ENCODE peak calls at places on chromosomes 4 and X, in four cellular contexts. Y, P, F and O are unnamed samples. For H3K36me3, the result is how much of the 10 kb centered on the place peaks cover.

GRCh38 chr4:111773858-111774257 is 371.4 kb upstream of the FAM241A start:
- DNase-seq in Y (no peak), P (no peak), F (no peak), O (no peak)

GRCh38 chrX:37677765-37678164 is 7.8 kb upstream of the XK start:
- DNase-seq in Y (no peak), F (peak), P (no peak), O (no peak)

GRCh38 chr4:3410401-3411135 is 31.2 kb upstream of the HGFAC start:
- DNase-seq in Y (peak), P (no peak), F (no peak), O (no peak)

GRCh38 chrX:10198254-10198653 is 41.5 kb downstream of the CLCN4 start:
- DNase-seq in Y (no peak), P (no peak), F (no peak), O (no peak)

GRCh38 chr4:68654946-68655721 is 15.3 kb downstream of the UGT2B15 start:
- DNase-seq in Y (no peak), F (no peak), P (no peak), O (no peak)

GRCh38 chr4:78165758-78166157 is 108.6 kb downstream of the FRAS1 start:
- DNase-seq in P (no peak), F (no peak), Y (no peak), O (no peak)

GRCh38 chr4:157706134-157706533 is 466.7 kb downstream of the GASK1B start:
- DNase-seq in F (no peak), P (no peak), Y (no peak), O (no peak)

GRCh38 chrX:120763269-120763668 is 112.4 kb downstream of the CT47B1 start:
- DNase-seq in F (no peak), Y (no peak), P (no peak), O (no peak)

GRCh38 chr4:8472689-8473197 is 32.2 kb downstream of the TRMT44 start:
- DNase-seq in Y (peak), F (no peak), P (peak), O (no peak)

GRCh38 chrX:77733342-77733741 is 52.7 kb downstream of the ATRX start:
- DNase-seq in F (no peak), P (no peak), Y (no peak), O (no peak)

GRCh38 chrX:41085105-41085882 is at the start of gene USP9X:
- DNase-seq in Y (peak), P (peak), F (peak), O (peak)

GRCh38 chr4:98619197-98619596 is 39.2 kb downstream of the TSPAN5 start:
- DNase-seq in P (no peak), F (no peak), Y (no peak), O (no peak)

GRCh38 chr4:54315561-54315960 is 86.5 kb downstream of the PDGFRA start:
- DNase-seq in F (peak), Y (no peak), P (no peak), O (no peak)

DNA sequence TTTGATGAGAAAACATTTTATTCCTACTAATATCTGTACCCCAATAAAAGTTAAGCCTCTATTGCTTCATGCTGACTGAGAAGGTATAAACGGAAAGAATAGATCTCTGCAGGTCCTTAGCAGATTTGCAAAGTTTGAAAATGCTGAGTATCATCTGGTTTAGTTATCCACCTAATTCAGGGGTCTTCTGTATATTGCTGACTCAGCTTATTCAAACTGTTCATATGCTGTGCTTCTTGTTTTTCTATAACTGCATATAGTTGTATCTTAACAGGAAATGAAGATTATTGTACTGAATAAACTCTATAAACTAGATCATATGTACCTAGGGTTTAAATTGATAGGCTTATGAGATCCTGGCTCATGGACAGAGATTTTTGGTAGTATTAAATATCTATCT is 23.7 kb downstream of the ZNF330 start:
- DNase-seq in P (no peak), F (no peak), Y (no peak), O (no peak)
- H3K4me3 ChIP-seq in P (no peak), F (no peak), Y (no peak), O (no peak)

GRCh38 chr4:108622022-108622421 is 1.6 kb downstream of the RPL34 start:
- DNase-seq in F (peak), Y (no peak), P (no peak), O (no peak)
- H3K36me3 ChIP-seq in F (under half), Y (half or more), P (under half), O (under half)

DNA sequence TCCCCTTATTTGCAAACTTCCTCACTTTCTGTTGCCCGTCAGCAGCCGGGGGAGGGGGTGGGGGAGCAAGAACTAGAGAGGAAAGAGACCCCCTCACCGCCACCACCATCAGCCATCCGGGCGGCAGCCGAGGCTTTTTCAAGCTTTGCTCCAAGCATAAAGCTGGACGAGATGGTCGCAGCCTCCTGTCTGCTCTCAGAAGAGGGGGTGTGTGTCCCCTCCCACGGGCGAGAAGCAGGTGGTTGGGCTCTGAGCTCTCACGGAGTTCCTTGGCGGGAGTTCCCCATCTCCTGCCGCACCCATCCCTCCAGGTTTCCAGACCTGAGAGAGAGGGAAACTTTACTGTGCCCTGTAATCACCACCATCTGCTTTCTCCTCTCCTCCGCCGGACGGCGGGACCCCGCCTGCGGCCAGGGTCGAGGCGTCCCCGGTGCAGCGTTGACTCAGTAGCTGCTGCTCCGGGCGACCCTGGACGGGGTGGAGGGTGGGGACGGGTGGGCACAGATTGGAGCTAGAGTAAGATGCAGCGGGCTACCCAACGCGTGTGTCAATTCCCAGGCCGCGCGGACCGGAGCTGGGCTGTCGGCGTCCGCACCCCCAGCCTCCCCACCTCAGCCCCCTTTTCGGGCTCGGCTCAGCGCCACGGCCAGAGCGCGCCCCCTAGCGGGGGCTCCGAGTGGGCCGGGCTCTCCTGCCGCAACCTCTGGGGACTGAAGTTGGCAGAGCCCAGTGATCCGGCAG is 4.8 kb upstream of the ARX start:
- DNase-seq in Y (peak), P (no peak), F (peak), O (peak)
- H3K4me3 ChIP-seq in Y (peak), P (no peak), F (peak), O (peak)

GRCh38 chr4:86511590-86511989 is 82.5 kb upstream of the PTPN13 start:
- DNase-seq in P (no peak), Y (no peak), F (no peak), O (no peak)
- H3K36me3 ChIP-seq in P (under half), Y (under half), F (under half), O (under half)

DNA sequence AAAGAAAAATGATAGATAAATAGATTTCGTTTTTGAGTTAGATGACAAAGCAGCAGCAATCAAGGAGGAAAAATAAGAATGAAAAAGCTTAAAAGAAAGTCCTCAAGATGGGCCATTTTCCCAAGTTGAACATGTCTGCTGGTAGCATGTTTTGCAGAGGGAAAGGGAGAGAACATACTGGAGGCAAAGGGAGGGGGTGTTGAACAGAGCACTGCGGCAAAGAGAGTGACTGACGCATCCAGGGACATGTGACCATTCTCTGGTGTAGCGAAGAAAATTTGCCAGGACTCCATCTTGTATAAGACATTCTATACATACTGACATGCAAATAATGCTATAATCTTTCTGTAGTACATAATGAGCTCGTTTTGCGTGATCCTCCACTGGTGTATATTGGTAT is 1.2 kb downstream of the LINC00632 start:
- DNase-seq in P (no peak), Y (no peak), F (no peak), O (no peak)
- H3K4me3 ChIP-seq in P (no peak), Y (no peak), F (no peak), O (no peak)

DNA sequence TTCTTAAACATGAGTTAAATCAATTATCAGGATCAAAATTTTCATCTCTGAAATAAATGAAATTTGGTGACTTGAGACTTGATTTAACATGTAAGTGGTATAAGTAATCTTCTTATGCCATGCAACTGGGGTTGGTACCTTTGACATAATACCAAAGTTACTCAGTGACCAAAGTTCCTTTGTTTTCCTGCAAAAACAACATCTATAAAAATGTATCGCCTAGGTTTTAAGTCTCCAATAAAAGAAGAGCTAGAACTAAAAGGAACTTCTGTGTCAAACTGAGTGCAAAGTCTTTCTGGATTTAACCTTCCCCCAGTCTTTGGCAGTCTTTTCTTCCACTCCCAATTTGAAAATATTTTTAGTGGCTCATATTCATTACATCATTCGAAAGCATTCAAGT is 27.6 kb downstream of the NAF1 start:
- DNase-seq in Y (no peak), F (no peak), P (no peak), O (no peak)
- H3K36me3 ChIP-seq in Y (under half), F (under half), P (under half), O (under half)

GRCh38 chr4:118265312-118266144 is 87.3 kb downstream of the PRSS12 start:
- DNase-seq in P (no peak), F (no peak), Y (no peak), O (no peak)
- H3K4me3 ChIP-seq in P (peak), F (no peak), Y (no peak), O (peak)

DNA sequence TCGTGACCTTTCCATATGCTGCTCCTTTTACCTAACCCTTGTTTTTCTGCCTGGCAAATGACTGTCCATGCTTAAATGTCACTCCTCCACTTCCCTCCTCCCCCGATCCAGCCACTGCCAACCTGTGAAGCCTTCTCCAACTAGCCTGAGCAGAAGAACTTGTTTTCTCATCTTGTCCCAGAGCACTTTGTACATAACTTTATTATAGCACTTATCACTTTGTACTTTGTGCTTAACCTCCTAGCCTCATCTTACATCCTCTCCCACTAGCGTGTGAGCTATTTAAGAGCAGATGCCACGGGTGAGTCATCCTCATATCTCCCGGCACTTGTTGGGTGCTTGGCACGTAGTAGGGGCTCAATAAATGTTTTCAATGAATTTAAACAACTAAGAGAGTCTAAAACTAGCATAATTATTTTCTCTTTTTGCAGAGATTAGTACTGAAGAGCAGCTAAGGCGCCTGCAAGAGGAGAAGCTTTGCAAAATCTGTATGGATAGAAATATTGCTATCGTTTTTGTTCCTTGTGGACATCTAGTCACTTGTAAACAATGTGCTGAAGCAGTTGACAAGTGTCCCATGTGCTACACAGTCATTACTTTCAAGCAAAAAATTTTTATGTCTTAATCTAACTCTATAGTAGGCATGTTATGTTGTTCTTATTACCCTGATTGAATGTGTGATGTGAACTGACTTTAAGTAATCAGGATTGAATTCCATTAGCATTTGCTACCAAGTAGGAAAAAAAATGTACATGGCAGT is 46.9 kb downstream of the XIAP start:
- DNase-seq in P (no peak), Y (no peak), F (no peak), O (no peak)
- H3K36me3 ChIP-seq in P (under half), Y (under half), F (under half), O (under half)